ENCODE peak calls at places on chromosomes 7 and 10, in five cellular contexts. Q, M, W, A and E are unnamed samples.

GRCh38 chr7:100061518-100062193 is 12.1 kb downstream of the ZSCAN21 start:
- DNase-seq in Q (no peak), M (no peak), W (no peak), A (no peak), E (no peak)

GRCh38 chr10:120431356-120431755 is 25.7 kb upstream of the PLPP4 start:
- DNase-seq in Q (no peak), M (no peak), W (no peak), A (no peak), E (no peak)

GRCh38 chr7:3028767-3029111 is 14.9 kb downstream of the CARD11 start:
- DNase-seq in Q (no peak), M (no peak), W (no peak), A (no peak), E (no peak)

GRCh38 chr10:61987951-61988379 is 86.5 kb downstream of the ARID5B start:
- DNase-seq in Q (no peak), M (peak; percentile 55), W (no peak), A (no peak), E (no peak)

GRCh38 chr10:13894412-13895093 is 307.8 kb downstream of the PRPF18 start:
- DNase-seq in Q (no peak), M (no peak), W (no peak), A (no peak), E (no peak)

GRCh38 chr10:76302936-76303656 is 871.7 kb downstream of the LRMDA start:
- DNase-seq in Q (no peak), M (no peak), W (no peak), A (peak; percentile 42), E (no peak)

GRCh38 chr7:47535033-47535703 is 46.7 kb downstream of the TNS3 start:
- DNase-seq in Q (no peak), M (no peak), W (no peak), A (no peak), E (peak; percentile 38)

GRCh38 chr10:21756707-21757600 is 222.9 kb downstream of the MLLT10 start:
- DNase-seq in Q (no peak), M (no peak), W (no peak), A (no peak), E (no peak)

GRCh38 chr7:11540271-11540761 is 291.7 kb downstream of the THSD7A start:
- DNase-seq in Q (no peak), M (no peak), W (no peak), A (no peak), E (peak; percentile 35)

GRCh38 chr10:17084989-17085725 is 44.5 kb downstream of the CUBN start:
- DNase-seq in Q (no peak), M (no peak), W (no peak), A (no peak), E (no peak)